ENCODE peak calls at places on chromosomes 4 and X, in nine cellular contexts. X, Z, N, T, W, F, K, P and U are unnamed samples.

GRCh38 chr4:100462206-100462605 is 55.6 kb downstream of the EMCN start:
- DNase-seq in P (peak; percentile 41), K (no peak), N (no peak), T (no peak), F (no peak), X (no peak), W (peak; percentile 76), Z (peak; percentile 49), U (no peak)

GRCh38 chr4:55866973-55867574 is 13.6 kb downstream of the EXOC1 start:
- DNase-seq in T (no peak), F (no peak), P (peak; percentile 67), N (no peak), K (no peak), Z (peak; percentile 74), W (peak; percentile 59), X (no peak), U (peak; percentile 59)

GRCh38 chrX:117120700-117121099 is 657.9 kb upstream of the CT83 start:
- DNase-seq in N (no peak), T (peak; percentile 45), K (no peak), F (no peak), Z (no peak), P (no peak), W (no peak), X (no peak), U (no peak)

GRCh38 chr4:81600511-81601269 is 129.0 kb upstream of the RASGEF1B start:
- DNase-seq in P (no peak), K (no peak), F (no peak), N (no peak), X (no peak), T (no peak), Z (no peak), W (no peak), U (no peak)

GRCh38 chrX:22575161-22575845 is 302.6 kb downstream of the CBLL2 start:
- DNase-seq in F (no peak), T (no peak), X (no peak), W (peak; percentile 47), K (no peak), Z (peak; percentile 26), N (no peak), P (no peak), U (no peak)

GRCh38 chrX:3377560-3377959 is 31.1 kb upstream of the MXRA5 start:
- DNase-seq in P (no peak), Z (no peak), K (no peak), X (no peak), N (no peak), T (no peak), F (no peak), W (no peak), U (no peak)

GRCh38 chrX:135000516-135000915 is 9.7 kb downstream of the SMIM10 start:
- DNase-seq in W (no peak), T (no peak), N (no peak), K (no peak), X (no peak), P (no peak), Z (peak; percentile 20), F (no peak), U (peak; percentile 70)

GRCh38 chr4:173334891-173335754 is 965 bp upstream of the HMGB2 start:
- DNase-seq in X (peak; percentile 89), Z (peak; percentile 70), T (peak; percentile 95), N (peak; percentile 53), W (peak; percentile 62), F (peak; percentile 54), K (peak; percentile 90), P (peak; percentile 97), U (peak; percentile 74)

GRCh38 chrX:111519215-111519614 is 7.8 kb downstream of the SERTM2 start:
- DNase-seq in Z (peak; percentile 55), K (no peak), F (no peak), X (no peak), W (peak; percentile 75), N (no peak), P (no peak), T (no peak), U (no peak)

GRCh38 chr4:78644744-78645330 is 93.3 kb downstream of the ANXA3 start:
- DNase-seq in W (peak; percentile 77), T (peak; percentile 77), F (no peak), K (no peak), P (peak; percentile 67), X (peak; percentile 59), Z (peak; percentile 86), N (peak; percentile 63), U (peak; percentile 35)

GRCh38 chrX:104165894-104166734 is at the start of gene FAM199X:
- DNase-seq in T (peak; percentile 94), K (peak; percentile 97), W (peak; percentile 77), X (peak; percentile 92), F (peak; percentile 85), P (peak; percentile 89), Z (peak; percentile 82), N (peak; percentile 88), U (peak; percentile 89)

GRCh38 chr4:113008726-113009125 is 40.7 kb upstream of the ANK2 start:
- DNase-seq in X (no peak), F (no peak), Z (no peak), W (no peak), K (no peak), T (no peak), P (no peak), N (no peak), U (no peak)

GRCh38 chrX:69531031-69531755 is 27.1 kb downstream of the NALF2 start:
- DNase-seq in W (no peak), K (no peak), T (peak; percentile 16), P (no peak), X (no peak), Z (no peak), F (no peak), N (no peak), U (no peak)

GRCh38 chr4:15936495-15936894 is 2.0 kb downstream of the FGFBP1 start:
- DNase-seq in W (no peak), Z (no peak), X (no peak), T (no peak), N (peak; percentile 38), P (no peak), K (no peak), F (no peak), U (peak; percentile 45)

GRCh38 chr4:110104661-110105060 is 93.8 kb downstream of the ELOVL6 start:
- DNase-seq in X (no peak), F (no peak), N (no peak), P (no peak), T (peak; percentile 51), Z (no peak), W (no peak), K (no peak), U (no peak)

GRCh38 chrX:23504895-23505294 is 162.4 kb upstream of the PRDX4 start:
- DNase-seq in K (no peak), X (no peak), T (no peak), N (no peak), W (no peak), F (no peak), P (no peak), Z (no peak), U (no peak)

GRCh38 chrX:114075073-114075673 is 508.7 kb upstream of the HTR2C start:
- DNase-seq in K (no peak), N (no peak), P (no peak), Z (no peak), X (no peak), F (no peak), W (no peak), T (no peak), U (no peak)
- H3K4me1 ChIP-seq in K (no peaks in the 10 kb centered on the region), N (no peaks in the 10 kb centered on the region), P (no peaks in the 10 kb centered on the region), Z (no peaks in the 10 kb centered on the region), X (peaks cover 6% of the 10 kb centered on the region), F (no peaks in the 10 kb centered on the region), W (no peaks in the 10 kb centered on the region), T (no peaks in the 10 kb centered on the region), U (no peaks in the 10 kb centered on the region)

GRCh38 chr4:40908702-40909362 is 159.1 kb downstream of the NSUN7 start:
- DNase-seq in Z (peak; percentile 76), T (peak; percentile 97), W (peak; percentile 46), X (peak; percentile 94), F (no peak), K (no peak), P (peak; percentile 93), N (peak; percentile 64), U (peak; percentile 41)

GRCh38 chr4:40908297-40908696 is 158.5 kb downstream of the NSUN7 start:
- DNase-seq in K (peak; percentile 28), X (peak; percentile 76), W (no peak), N (no peak), Z (no peak), T (no peak), F (no peak), P (peak; percentile 7), U (peak; percentile 60)

GRCh38 chr4:40909363-40909876 is 159.7 kb downstream of the NSUN7 start:
- DNase-seq in X (no peak), W (peak; percentile 87), P (peak; percentile 91), Z (peak; percentile 82), F (no peak), T (no peak), K (no peak), N (no peak), U (peak; percentile 33)

GRCh38 chr4:40912455-40913055 is 162.8 kb downstream of the NSUN7 start:
- DNase-seq in T (no peak), N (no peak), K (no peak), F (no peak), P (no peak), Z (peak; percentile 71), W (no peak), X (no peak), U (no peak)

GRCh38 chr4:40910706-40911105 is 161.0 kb downstream of the NSUN7 start:
- DNase-seq in N (no peak), P (no peak), W (no peak), T (no peak), F (no peak), Z (peak; percentile 49), K (no peak), X (no peak), U (no peak)
- H3K27ac ChIP-seq in N (no peak overlapping the region), P (no peak overlapping the region), W (no peak overlapping the region), T (no peak overlapping the region), F (no peak overlapping the region), Z (no peak overlapping the region), K (no peak overlapping the region), X (no peak overlapping the region), U (no peak overlapping the region)

DNA sequence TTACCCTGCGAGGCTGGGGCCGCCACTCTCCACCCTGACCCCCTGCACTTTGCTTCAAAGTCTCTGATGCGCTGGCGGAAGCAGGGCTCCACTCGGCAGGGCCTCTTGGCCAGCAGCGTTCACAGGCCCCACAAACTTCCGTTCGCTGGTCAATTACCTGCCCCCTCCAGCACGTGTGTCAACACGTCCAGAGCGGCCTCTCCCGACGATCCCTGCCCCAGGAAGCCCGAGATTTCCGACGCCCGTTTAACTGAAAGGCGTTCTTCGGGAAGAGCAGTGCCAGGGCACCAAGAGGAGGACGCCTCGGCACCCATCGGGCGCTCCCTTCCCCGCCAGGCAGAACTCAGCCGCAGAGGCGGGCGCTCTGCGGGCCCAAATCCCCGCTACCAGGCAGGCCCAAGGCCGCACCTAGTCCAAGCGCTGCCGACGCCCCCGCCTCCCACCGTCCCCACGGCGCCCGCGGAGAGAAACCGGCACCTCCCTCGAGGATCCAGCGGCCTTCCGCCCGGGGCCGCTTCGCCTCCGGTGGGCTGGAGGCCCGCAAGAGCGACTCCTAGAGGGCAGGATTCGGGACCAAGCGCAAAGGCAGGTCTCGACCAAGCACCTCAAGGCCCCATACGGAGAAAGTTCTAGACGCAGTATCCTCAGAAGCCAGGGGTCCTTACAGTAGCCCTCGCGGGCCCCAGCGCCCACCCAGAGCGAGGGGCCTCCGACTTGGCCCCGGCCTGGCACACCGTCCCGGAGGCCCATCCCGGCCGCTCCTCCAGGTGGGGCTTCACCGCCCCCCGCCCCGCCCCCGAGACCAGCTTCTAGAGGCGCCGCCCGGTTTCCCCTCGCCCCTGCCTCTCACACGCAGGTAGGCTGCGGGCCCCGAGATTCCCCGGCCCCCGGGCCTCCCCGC is 586 bp downstream of the BCAP31 start:
- DNase-seq in T (peak; percentile 76), X (peak; percentile 50), N (peak; percentile 48), K (peak; percentile 87), Z (peak; percentile 37), F (no peak), P (peak; percentile 56), W (no peak), U (peak; percentile 48)
- TF ChIP-seq CTCF in T (peak; percentile 62), X (peak; percentile 56), N (no peak), K (no peak), Z (peak; percentile 34), F (no peak), P (peak; percentile 44), W (no peak), U (no peak)

GRCh38 chr4:48187813-48188212 is 53.8 kb upstream of the TXK start:
- DNase-seq in P (no peak), F (no peak), W (no peak), K (no peak), N (no peak), Z (no peak), X (no peak), T (no peak), U (no peak)
- H3K4me1 ChIP-seq in P (no peaks in the 10 kb centered on the region), F (no peaks in the 10 kb centered on the region), W (no peaks in the 10 kb centered on the region), K (no peaks in the 10 kb centered on the region), N (no peaks in the 10 kb centered on the region), Z (no peaks in the 10 kb centered on the region), X (peaks cover 3% of the 10 kb centered on the region), T (peaks cover 5% of the 10 kb centered on the region), U (no peaks in the 10 kb centered on the region)